ENCODE peak calls at places on chromosomes 16 and 17, in four cellular contexts. Q is stimulated activated CD4-positive, alpha-beta T cell treated with anti-CD3 and anti-CD28 coated beads, Interleukin-15, amount 100 ng/mL, for 1 hour; B is stimulated activated CD8-positive, alpha-beta memory T cell treated with anti-CD3 and anti-CD28 coated beads, Interleukin-4, amount 100 ng/mL, for 1 hour; O is midbrain. Z is an unnamed sample.

GRCh38 chr16:67965668-67966548 is 2.5 kb downstream of the SLC12A4 start:
- DNase-seq in B (no peak), O (no peak), Q (no peak), Z (no peak)

GRCh38 chr17:58637011-58637570 is 54.8 kb downstream of the TEX14 start:
- DNase-seq in O (no peak), B (no peak), Q (no peak), Z (no peak)

GRCh38 chr17:17732444-17732843 is 51.2 kb downstream of the RAI1 start:
- DNase-seq in O (no peak), Q (no peak), B (no peak), Z (no peak)

GRCh38 chr16:85471469-85472431 is 141.4 kb upstream of the GSE1 start:
- DNase-seq in O (no peak), B (no peak), Q (no peak), Z (no peak)

GRCh38 chr17:82938486-82939212 is 98.8 kb upstream of the ZNF750 start:
- DNase-seq in Q (no peak), O (no peak), B (no peak), Z (no peak)

GRCh38 chr16:84606081-84606875 is 11.6 kb downstream of the COTL1 start:
- DNase-seq in Q (no peak), B (no peak), O (peak; percentile 18), Z (no peak)

GRCh38 chr16:15837761-15838160 is 19.1 kb downstream of the MYH11 start:
- DNase-seq in Q (no peak), B (no peak), O (no peak), Z (no peak)

GRCh38 chr17:64614266-64615011 is 47.7 kb downstream of the SMURF2 start:
- DNase-seq in O (no peak), Q (no peak), B (no peak), Z (no peak)

GRCh38 chr16:89224665-89225064 is 7.2 kb downstream of the ZNF778 start:
- DNase-seq in O (no peak), B (no peak), Q (no peak), Z (no peak)

GRCh38 chr17:6052926-6053325 is 17.3 kb upstream of the WSCD1 start:
- DNase-seq in O (no peak), B (no peak), Q (no peak), Z (no peak)

GRCh38 chr17:40378966-40379365 is 14.4 kb upstream of the GJD3 start:
- DNase-seq in B (no peak), Q (no peak), O (no peak), Z (no peak)

GRCh38 chr17:64507418-64507766 is 615 bp downstream of the CEP95 start:
- DNase-seq in B (no peak), Q (no peak), O (peak; percentile 74), Z (peak; percentile 52)

GRCh38 chr16:23058576-23058975 is 90.7 kb downstream of the USP31 start:
- DNase-seq in B (no peak), Q (no peak), O (peak; percentile 71), Z (no peak)

GRCh38 chr17:47099451-47099986 is 89.6 kb downstream of the CDC27 start:
- DNase-seq in O (no peak), B (no peak), Q (no peak), Z (no peak)